ENCODE peak calls at places on chromosomes 6 and 20, in eight cellular contexts. I is activated CD8-positive, alpha-beta memory T cell treated with anti-CD3 and anti-CD28 coated beads for 48 hours; T is NAMALWA; J is ELR; Q is AG10803; B is WERI-Rb-1; L is occipital lobe; Y is EH. A is an unnamed sample.

GRCh38 chr6:156809034-156809433 is 31.9 kb downstream of the ARID1B start:
- DNase-seq in J (peak; percentile 63), Q (peak; percentile 76), B (no peak), T (peak; percentile 81), Y (peak; percentile 54), L (no peak), I (no peak), A (no peak)

GRCh38 chr6:156946370-156946936 is 169.3 kb downstream of the ARID1B start:
- DNase-seq in J (no peak), Q (no peak), B (no peak), I (no peak), T (no peak), L (no peak), Y (peak; percentile 33), A (no peak)

GRCh38 chr6:12017263-12017662 is 5.2 kb downstream of the HIVEP1 start:
- DNase-seq in L (no peak), Q (no peak), I (no peak), Y (no peak), J (no peak), B (no peak), T (no peak), A (no peak)

GRCh38 chr6:131379951-131380350 is 193.1 kb upstream of the ARG1 start:
- DNase-seq in B (no peak), Q (peak; percentile 84), I (no peak), T (no peak), Y (peak; percentile 72), L (no peak), J (peak; percentile 69), A (no peak)

GRCh38 chr20:62134735-62135231 is 8.4 kb downstream of the PSMA7 start:
- DNase-seq in T (no peak), I (no peak), J (peak; percentile 41), B (no peak), Q (peak; percentile 33), L (no peak), Y (peak; percentile 11), A (no peak)

GRCh38 chr6:149723771-149724417 is 6.0 kb upstream of the LATS1 start:
- DNase-seq in T (peak; percentile 70), Y (peak; percentile 78), Q (peak; percentile 87), I (no peak), L (no peak), B (peak; percentile 54), J (peak; percentile 86), A (peak; percentile 61)

GRCh38 chr6:6699741-6700367 is 111.3 kb downstream of the LY86 start:
- DNase-seq in Y (peak; percentile 93), Q (peak; percentile 99), T (peak; percentile 74), L (peak; percentile 20), I (no peak), J (peak; percentile 71), B (no peak), A (peak; percentile 65)

GRCh38 chr6:19369770-19370169 is 467.4 kb upstream of the ID4 start:
- DNase-seq in J (no peak), Y (peak; percentile 2), Q (no peak), I (no peak), T (no peak), B (no peak), L (no peak), A (no peak)

GRCh38 chr6:108598316-108598863 is 37.7 kb downstream of the FOXO3 start:
- DNase-seq in T (no peak), J (peak; percentile 57), B (peak; percentile 46), L (no peak), I (no peak), Y (peak; percentile 88), Q (peak; percentile 88), A (no peak)

GRCh38 chr6:55980627-55981211 is 105.3 kb upstream of the BMP5 start:
- DNase-seq in T (peak; percentile 52), J (peak; percentile 63), L (no peak), Q (peak; percentile 43), Y (peak; percentile 45), I (no peak), B (peak; percentile 37), A (peak; percentile 57)

GRCh38 chr6:144758602-144759001 is 473.5 kb downstream of the UTRN start:
- DNase-seq in Q (no peak), B (no peak), T (no peak), J (peak; percentile 75), Y (peak; percentile 36), I (no peak), L (no peak), A (peak; percentile 16)

GRCh38 chr6:41591859-41592502 is 45.8 kb downstream of the FOXP4 start:
- DNase-seq in B (peak; percentile 89), J (peak; percentile 69), I (peak; percentile 73), Q (peak; percentile 41), Y (peak; percentile 72), L (peak; percentile 51), T (peak; percentile 84), A (peak; percentile 62)

GRCh38 chr20:62900692-62901584 is 25.4 kb downstream of the DIDO1 start:
- DNase-seq in T (peak; percentile 67), L (no peak), Q (no peak), B (peak; percentile 37), Y (no peak), J (peak; percentile 49), I (no peak), A (no peak)

GRCh38 chr6:169971171-169971861 is 219.9 kb downstream of the ERMARD start:
- DNase-seq in Q (no peak), B (no peak), Y (no peak), J (no peak), I (no peak), T (no peak), L (no peak), A (no peak)